ENCODE peak calls at places on chromosomes 3 and 15, in nine cellular contexts. N is BE2C, K is RWPE1, H is Panc1, Y is AG04450, I is left ventricle myocardium inferior, T is progenitor cell of endocrine pancreas, X is WTC11, L is fibroblast of pulmonary artery. Q is an unnamed sample.
A peak's percentile ranks its signal among the peaks of the same experiment; 100 is the strongest.

GRCh38 chr3:147943265-147943945 is 534.2 kb downstream of the ZIC1 start:
- DNase-seq in N (no peak), K (peak; percentile 51), H (no peak), Y (peak; percentile 71), I (no peak), T (no peak), X (no peak), L (peak; percentile 84), Q (no peak)

GRCh38 chr3:60322334-60322856 is 928.9 kb downstream of the FHIT start:
- DNase-seq in N (no peak), K (no peak), H (no peak), Y (no peak), I (no peak), T (no peak), X (no peak), L (no peak), Q (no peak)

GRCh38 chr3:43104786-43105185 is 1.1 kb downstream of the POMGNT2 start:
- DNase-seq in N (no peak), K (no peak), H (no peak), Y (no peak), I (no peak), T (no peak), X (no peak), L (no peak), Q (no peak)

GRCh38 chr3:149055575-149055974 is 30.8 kb downstream of the HLTF start:
- DNase-seq in N (no peak), K (no peak), H (no peak), Y (no peak), I (no peak), T (no peak), X (no peak), L (no peak), Q (no peak)

GRCh38 chr15:63522143-63522531 is 17.7 kb downstream of the USP3 start:
- DNase-seq in N (no peak), K (peak; percentile 60), H (no peak), Y (no peak), I (no peak), T (no peak), X (no peak), L (peak; percentile 31), Q (no peak)

GRCh38 chr3:161028485-161029018 is 76.6 kb downstream of the B3GALNT1 start:
- DNase-seq in N (no peak), K (no peak), H (no peak), Y (no peak), I (no peak), T (no peak), X (no peak), L (no peak), Q (no peak)

GRCh38 chr3:16513141-16514020 is at the start of gene RFTN1:
- DNase-seq in N (peak; percentile 28), K (peak; percentile 50), H (no peak), Y (peak; percentile 24), I (peak; percentile 64), T (peak; percentile 14), X (peak; percentile 41), L (peak; percentile 63), Q (no peak)

GRCh38 chr3:38446287-38446686 is 7.4 kb upstream of the ACVR2B start:
- DNase-seq in N (no peak), K (no peak), H (no peak), Y (no peak), I (no peak), T (no peak), X (no peak), L (no peak), Q (no peak)

GRCh38 chr3:107899996-107900651 is 190.7 kb downstream of the CD47 start:
- DNase-seq in N (no peak), K (no peak), H (no peak), Y (no peak), I (no peak), T (no peak), X (no peak), L (peak; percentile 16), Q (no peak)

GRCh38 chr3:123732447-123732846 is 147.6 kb upstream of the HACD2 start:
- DNase-seq in N (no peak), K (peak; percentile 84), H (peak; percentile 88), Y (peak; percentile 88), I (no peak), T (no peak), X (no peak), L (no peak), Q (no peak)

GRCh38 chr15:62264196-62264595 is 99.1 kb upstream of the C2CD4B start:
- DNase-seq in N (no peak), K (no peak), H (no peak), Y (no peak), I (no peak), T (no peak), X (no peak), L (no peak), Q (no peak)

GRCh38 chr3:4508048-4508981 is 15.2 kb downstream of the ITPR1 start:
- DNase-seq in N (no peak), K (no peak), H (no peak), Y (no peak), I (no peak), T (no peak), X (no peak), L (no peak), Q (no peak)

GRCh38 chr3:4507010-4507596 is 14.0 kb downstream of the ITPR1 start:
- DNase-seq in N (no peak), K (no peak), H (no peak), Y (no peak), I (no peak), T (no peak), X (no peak), L (peak; percentile 45), Q (no peak)

GRCh38 chr3:4504340-4505261 is 11.5 kb downstream of the ITPR1 start:
- DNase-seq in N (peak; percentile 54), K (peak; percentile 3), H (no peak), Y (no peak), I (no peak), T (no peak), X (no peak), L (peak; percentile 53), Q (no peak)

GRCh38 chr3:4505688-4506558 is 12.8 kb downstream of the ITPR1 start:
- DNase-seq in N (no peak), K (no peak), H (no peak), Y (no peak), I (no peak), T (no peak), X (no peak), L (no peak), Q (no peak)

GRCh38 chr3:4506559-4507009 is 13.4 kb downstream of the ITPR1 start:
- DNase-seq in N (no peak), K (no peak), H (no peak), Y (no peak), I (no peak), T (no peak), X (no peak), L (no peak), Q (no peak)
- TF ChIP-seq CTCF in N (no peak), K (no peak), H (no peak), Y (no peak), I (no peak), T (no peak), X (no peak), L (no peak), Q (no peak)

GRCh38 chr3:170418422-170419300 is at the start of gene CLDN11:
- DNase-seq in N (peak; percentile 76), K (peak; percentile 40), H (no peak), Y (peak; percentile 36), I (peak; percentile 40), T (no peak), X (peak; percentile 72), L (no peak), Q (no peak)
- TF ChIP-seq CTCF in N (no peak), K (peak; percentile 7), H (no peak), Y (peak; percentile 40), I (no peak), T (peak; percentile 17), X (no peak), L (no peak), Q (peak; percentile 58)

GRCh38 chr3:124761250-124761796 is 31.1 kb downstream of the UMPS start:
- DNase-seq in N (peak; percentile 86), K (peak; percentile 63), H (peak; percentile 70), Y (peak; percentile 77), I (peak; percentile 89), T (peak; percentile 60), X (peak; percentile 80), L (peak; percentile 96), Q (peak; percentile 82)
- TF ChIP-seq CTCF in N (peak; percentile 99), K (peak; percentile 94), H (peak; percentile 99), Y (peak; percentile 98), I (peak; percentile 98), T (peak; percentile 97), X (peak; percentile 87), L (peak; percentile 96), Q (peak; percentile 98)

DNA sequence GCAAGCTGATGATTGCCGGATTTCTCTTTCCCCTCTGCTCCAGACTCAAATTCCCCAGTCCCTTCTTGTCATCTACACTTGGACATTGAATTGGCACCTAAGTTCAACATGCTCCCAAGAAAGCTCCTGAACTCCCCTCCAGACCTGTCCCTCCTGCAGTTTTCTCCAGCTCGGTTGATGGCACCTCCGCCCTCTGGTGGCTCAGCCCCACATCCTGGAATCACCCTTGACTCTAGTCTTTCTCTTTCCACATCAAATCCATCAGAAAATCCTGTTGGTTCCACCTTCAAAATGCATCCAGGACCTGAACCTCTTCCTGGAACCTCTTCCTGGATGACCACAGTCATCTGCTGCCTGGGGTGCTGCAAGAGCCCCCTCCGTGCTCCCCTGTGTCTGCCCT is 60.1 kb downstream of the RASGRF1 start:
- DNase-seq in N (no peak), K (no peak), H (no peak), Y (no peak), I (no peak), T (no peak), X (no peak), L (no peak), Q (no peak)
- TF ChIP-seq CTCF in N (no peak), K (no peak), H (peak; percentile 35), Y (peak; percentile 12), I (no peak), T (no peak), X (no peak), L (no peak), Q (no peak)

GRCh38 chr3:53881691-53882593 is at the start of gene ACTR8:
- DNase-seq in N (peak; percentile 83), K (peak; percentile 70), H (no peak), Y (peak; percentile 61), I (peak; percentile 89), T (peak; percentile 84), X (peak; percentile 90), L (peak; percentile 86), Q (peak; percentile 89)
- TF ChIP-seq CTCF in N (no peak), K (no peak), H (no peak), Y (peak; percentile 16), I (peak; percentile 43), T (peak; percentile 40), X (no peak), L (no peak), Q (peak; percentile 61)

GRCh38 chr3:125684199-125684598 is 88.9 kb upstream of the OSBPL11 start:
- DNase-seq in N (peak; percentile 47), K (no peak), H (no peak), Y (no peak), I (no peak), T (no peak), X (peak; percentile 77), L (peak; percentile 30), Q (no peak)
- TF ChIP-seq CTCF in N (peak; percentile 50), K (no peak), H (peak; percentile 56), Y (peak; percentile 42), I (peak; percentile 43), T (peak; percentile 59), X (peak; percentile 28), L (peak; percentile 34), Q (peak; percentile 65)

Q was measured in type B pancreatic cell.